ENCODE peak calls at places on chromosomes 13 and 19, in eight cellular contexts. Z, Q, J, H, K, O, W and P are unnamed samples.

GRCh38 chr13:23915308-23915707 is 18.0 kb upstream of the C1QTNF9B start:
- DNase-seq in Z (no peak), Q (no peak), J (no peak), H (no peak), K (no peak), O (no peak), W (no peak), P (no peak)

GRCh38 chr19:39264306-39265290 is 3.6 kb upstream of the IFNL2 start:
- DNase-seq in Z (no peak), Q (peak), J (peak), H (no peak), K (no peak), O (no peak), W (peak), P (no peak)

GRCh38 chr13:101453784-101454201 is 1.3 kb downstream of the ITGBL1 start:
- DNase-seq in Z (peak), Q (no peak), J (no peak), H (no peak), K (no peak), O (no peak), W (no peak), P (no peak)

GRCh38 chr13:111204438-111205177 is 89.5 kb downstream of the ARHGEF7 start:
- DNase-seq in Z (peak), Q (peak), J (no peak), H (no peak), K (peak), O (no peak), W (peak), P (no peak)

GRCh38 chr19:44003461-44004134 is 841 bp downstream of the ZNF230 start:
- DNase-seq in Z (no peak), Q (no peak), J (peak), H (no peak), K (no peak), O (no peak), W (peak), P (peak)

GRCh38 chr13:77918391-77919261 is at the start of gene EDNRB:
- DNase-seq in Z (peak), Q (peak), J (peak), H (no peak), K (no peak), O (no peak), W (peak), P (no peak)

GRCh38 chr19:8252922-8253589 is 43.9 kb downstream of the CERS4 start:
- DNase-seq in Z (peak), Q (peak), J (peak), H (peak), K (peak), O (no peak), W (peak), P (peak)

GRCh38 chr19:32519023-32519422 is 62.0 kb upstream of the PDCD5 start:
- DNase-seq in Z (no peak), Q (no peak), J (no peak), H (no peak), K (no peak), O (no peak), W (no peak), P (no peak)

GRCh38 chr19:31717316-31717715 is 368.1 kb upstream of the TSHZ3 start:
- DNase-seq in Z (no peak), Q (no peak), J (no peak), H (peak), K (no peak), O (no peak), W (peak), P (no peak)

GRCh38 chr19:28705008-28705407 is 507.9 kb downstream of the UQCRFS1 start:
- DNase-seq in Z (peak), Q (no peak), J (peak), H (no peak), K (peak), O (peak), W (peak), P (peak)

GRCh38 chr19:18194554-18195238 is 1.7 kb downstream of the MPV17L2 start:
- DNase-seq in Z (peak), Q (no peak), J (peak), H (no peak), K (no peak), O (no peak), W (peak), P (no peak)

GRCh38 chr13:44331912-44332840 is 41.4 kb upstream of the SERP2 start:
- DNase-seq in Z (peak), Q (peak), J (peak), H (no peak), K (no peak), O (peak), W (peak), P (no peak)

GRCh38 chr13:73715114-73715909 is 418.9 kb downstream of the KLF12 start:
- DNase-seq in Z (no peak), Q (no peak), J (no peak), H (no peak), K (no peak), O (no peak), W (no peak), P (no peak)

GRCh38 chr19:15124572-15125231 is 17.5 kb downstream of the SYDE1 start:
- DNase-seq in Z (peak), Q (no peak), J (no peak), H (no peak), K (no peak), O (no peak), W (no peak), P (peak)

GRCh38 chr13:47549219-47549752 is 451.8 kb downstream of the SUCLA2 start:
- DNase-seq in Z (no peak), Q (no peak), J (no peak), H (no peak), K (no peak), O (no peak), W (no peak), P (no peak)

GRCh38 chr19:20247016-20247683 is 80.1 kb downstream of the ZNF486 start:
- DNase-seq in Z (peak), Q (peak), J (peak), H (no peak), K (no peak), O (no peak), W (peak), P (no peak)

GRCh38 chr13:79451500-79451962 is 29.4 kb upstream of the NDFIP2 start:
- DNase-seq in Z (no peak), Q (peak), J (no peak), H (no peak), K (peak), O (peak), W (peak), P (no peak)

GRCh38 chr13:46039421-46040036 is 13.0 kb downstream of the ZC3H13 start:
- DNase-seq in Z (no peak), Q (no peak), J (no peak), H (no peak), K (no peak), O (no peak), W (peak), P (no peak)

GRCh38 chr19:58228584-58229254 is at the start of gene ZNF544:
- DNase-seq in Z (peak), Q (peak), J (peak), H (peak), K (peak), O (peak), W (peak), P (peak)

GRCh38 chr13:102235689-102236088 is 166.2 kb downstream of the FGF14 start:
- DNase-seq in Z (no peak), Q (no peak), J (no peak), H (no peak), K (no peak), O (no peak), W (no peak), P (no peak)

GRCh38 chr13:20024706-20025105 is 66.2 kb downstream of the ZMYM2 start:
- DNase-seq in Z (no peak), Q (no peak), J (no peak), H (no peak), K (no peak), O (no peak), W (no peak), P (no peak)

GRCh38 chr13:77860621-77861020 is 58.0 kb downstream of the EDNRB start:
- DNase-seq in Z (no peak), Q (no peak), J (no peak), H (no peak), K (no peak), O (no peak), W (peak), P (no peak)

GRCh38 chr13:51262501-51263211 is 40.5 kb downstream of the FAM124A start:
- DNase-seq in Z (no peak), Q (no peak), J (peak), H (no peak), K (no peak), O (no peak), W (no peak), P (no peak)

GRCh38 chr13:23796546-23796945 is 92.7 kb downstream of the MIPEP start:
- DNase-seq in Z (no peak), Q (no peak), J (no peak), H (no peak), K (no peak), O (no peak), W (peak), P (no peak)

GRCh38 chr19:16938211-16938610 is 49.4 kb downstream of the F2RL3 start:
- DNase-seq in Z (no peak), Q (no peak), J (no peak), H (no peak), K (no peak), O (no peak), W (no peak), P (no peak)

GRCh38 chr13:96229356-96229755 is 139.4 kb downstream of the HS6ST3 start:
- DNase-seq in Z (no peak), Q (no peak), J (peak), H (no peak), K (no peak), O (no peak), W (no peak), P (no peak)

GRCh38 chr19:18379803-18380747 is 5.9 kb upstream of the GDF15 start:
- DNase-seq in Z (peak), Q (no peak), J (no peak), H (no peak), K (no peak), O (no peak), W (peak), P (peak)

GRCh38 chr13:49319555-49320350 is 72.0 kb downstream of the CDADC1 start:
- DNase-seq in Z (no peak), Q (no peak), J (no peak), H (no peak), K (peak), O (no peak), W (peak), P (no peak)

GRCh38 chr19:658916-659839 is 3.8 kb downstream of the RNF126 start:
- DNase-seq in Z (no peak), Q (peak), J (no peak), H (no peak), K (no peak), O (no peak), W (peak), P (no peak)

GRCh38 chr13:45885194-45885593 is 33.6 kb upstream of the SIAH3 start:
- DNase-seq in Z (no peak), Q (no peak), J (peak), H (no peak), K (no peak), O (no peak), W (no peak), P (no peak)

GRCh38 chr13:91032104-91032503 is 315.4 kb upstream of the MIR17HG start:
- DNase-seq in Z (no peak), Q (no peak), J (no peak), H (no peak), K (no peak), O (no peak), W (no peak), P (no peak)

GRCh38 chr19:58021541-58022282 is 12.1 kb upstream of the ZSCAN1 start:
- DNase-seq in Z (peak), Q (no peak), J (peak), H (no peak), K (peak), O (no peak), W (peak), P (no peak)

GRCh38 chr19:49564616-49565045 is 15.7 kb downstream of the NOSIP start:
- DNase-seq in Z (no peak), Q (no peak), J (no peak), H (no peak), K (no peak), O (no peak), W (no peak), P (no peak)

GRCh38 chr19:51421229-51422052 is 4.0 kb upstream of the SIGLEC10 start:
- DNase-seq in Z (no peak), Q (no peak), J (no peak), H (no peak), K (no peak), O (no peak), W (no peak), P (no peak)

GRCh38 chr13:26759907-26760834 is at the start of gene GPR12:
- DNase-seq in Z (no peak), Q (no peak), J (peak), H (no peak), K (no peak), O (no peak), W (peak), P (no peak)

GRCh38 chr19:1251503-1252220 is 3.3 kb downstream of the MIDN start:
- DNase-seq in Z (peak), Q (no peak), J (no peak), H (no peak), K (no peak), O (no peak), W (no peak), P (no peak)

GRCh38 chr19:43470288-43470687 is 4.9 kb upstream of the LYPD3 start:
- DNase-seq in Z (no peak), Q (no peak), J (no peak), H (no peak), K (no peak), O (no peak), W (peak), P (no peak)

GRCh38 chr13:110830800-110831371 is 84.0 kb downstream of the ANKRD10 start:
- DNase-seq in Z (no peak), Q (no peak), J (no peak), H (no peak), K (no peak), O (no peak), W (no peak), P (no peak)

GRCh38 chr13:64154514-64154913 is 2738.9 kb upstream of the PCDH20 start:
- DNase-seq in Z (no peak), Q (no peak), J (no peak), H (no peak), K (peak), O (no peak), W (peak), P (no peak)
- TF ChIP-seq CTCF in Z (no peak), Q (no peak), J (peak), H (peak), K (peak), O (peak), W (peak), P (no peak)

GRCh38 chr19:29966594-29967249 is 24.7 kb downstream of the URI1 start:
- DNase-seq in Z (no peak), Q (no peak), J (peak), H (no peak), K (no peak), O (no peak), W (peak), P (no peak)
- TF ChIP-seq CTCF in Z (no peak), Q (peak), J (peak), H (peak), K (peak), O (peak), W (peak), P (no peak)

GRCh38 chr13:40626566-40626965 is 39.9 kb downstream of the FOXO1 start:
- DNase-seq in Z (no peak), Q (no peak), J (no peak), H (no peak), K (no peak), O (no peak), W (no peak), P (no peak)

GRCh38 chr13:40631605-40632004 is 34.8 kb downstream of the FOXO1 start:
- DNase-seq in Z (no peak), Q (no peak), J (no peak), H (no peak), K (no peak), O (no peak), W (no peak), P (no peak)

GRCh38 chr13:40632915-40633314 is 33.5 kb downstream of the FOXO1 start:
- DNase-seq in Z (no peak), Q (no peak), J (no peak), H (no peak), K (no peak), O (no peak), W (no peak), P (no peak)

GRCh38 chr13:40626977-40627376 is 39.5 kb downstream of the FOXO1 start:
- DNase-seq in Z (no peak), Q (no peak), J (no peak), H (no peak), K (no peak), O (no peak), W (no peak), P (no peak)

GRCh38 chr13:40629678-40630384 is 36.6 kb downstream of the FOXO1 start:
- DNase-seq in Z (no peak), Q (no peak), J (no peak), H (no peak), K (no peak), O (no peak), W (no peak), P (no peak)
- TF ChIP-seq CTCF in Z (no peak), Q (no peak), J (no peak), H (no peak), K (no peak), O (no peak), W (no peak), P (no peak)

GRCh38 chr13:98869408-98870090 is 108.3 kb downstream of the DOCK9 start:
- DNase-seq in Z (peak), Q (no peak), J (no peak), H (no peak), K (no peak), O (no peak), W (no peak), P (no peak)
- TF ChIP-seq CTCF in Z (no peak), Q (peak), J (no peak), H (peak), K (peak), O (no peak), W (peak), P (no peak)

GRCh38 chr13:108178105-108178504 is 37.2 kb downstream of the LIG4 start:
- DNase-seq in Z (no peak), Q (no peak), J (no peak), H (no peak), K (no peak), O (no peak), W (no peak), P (no peak)

GRCh38 chr13:108182652-108183051 is 32.7 kb downstream of the LIG4 start:
- DNase-seq in Z (no peak), Q (no peak), J (no peak), H (no peak), K (no peak), O (no peak), W (no peak), P (no peak)

DNA sequence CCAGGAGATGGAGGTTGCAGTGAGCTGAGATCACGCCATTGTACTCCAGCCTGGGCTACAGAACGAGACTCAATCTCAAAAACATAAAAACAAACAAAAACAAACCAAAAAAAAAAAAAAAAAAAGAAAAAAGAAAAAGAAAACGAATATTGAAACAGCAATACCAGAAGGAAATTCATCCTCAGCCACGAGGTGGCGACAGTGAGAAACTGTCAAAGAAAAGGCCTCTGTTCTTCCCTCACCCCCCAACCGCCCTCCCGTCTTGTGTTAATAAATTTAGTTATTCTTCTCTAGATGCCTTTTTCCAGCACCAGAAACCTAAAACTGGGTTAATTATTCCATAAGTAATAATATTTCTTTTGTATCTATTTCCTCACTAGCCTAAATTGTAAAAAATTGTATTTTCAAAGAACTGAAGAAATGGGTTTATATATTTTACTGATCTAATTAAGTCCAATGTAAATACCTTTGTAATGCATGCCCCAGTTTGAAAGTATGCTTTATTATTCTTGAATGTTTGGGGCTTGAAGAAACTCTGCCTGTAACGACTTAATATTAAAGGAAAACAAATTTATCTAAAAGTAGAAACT is 38.6 kb downstream of the LIG4 start:
- DNase-seq in Z (peak), Q (no peak), J (peak), H (no peak), K (no peak), O (no peak), W (no peak), P (peak)
- TF ChIP-seq CTCF in Z (no peak), Q (peak), J (peak), H (peak), K (peak), O (no peak), W (peak), P (no peak)

GRCh38 chr19:38004100-38004504 is 97.1 kb downstream of the SIPA1L3 start:
- DNase-seq in Z (no peak), Q (no peak), J (no peak), H (no peak), K (no peak), O (no peak), W (peak), P (no peak)

GRCh38 chr19:38003427-38004099 is 96.6 kb downstream of the SIPA1L3 start:
- DNase-seq in Z (peak), Q (peak), J (peak), H (peak), K (no peak), O (peak), W (peak), P (peak)

GRCh38 chr19:38006361-38007045 is 99.5 kb downstream of the SIPA1L3 start:
- DNase-seq in Z (no peak), Q (no peak), J (no peak), H (no peak), K (no peak), O (no peak), W (no peak), P (no peak)

GRCh38 chr19:38004505-38005223 is 97.7 kb downstream of the SIPA1L3 start:
- DNase-seq in Z (peak), Q (peak), J (peak), H (peak), K (peak), O (peak), W (peak), P (peak)

DNA sequence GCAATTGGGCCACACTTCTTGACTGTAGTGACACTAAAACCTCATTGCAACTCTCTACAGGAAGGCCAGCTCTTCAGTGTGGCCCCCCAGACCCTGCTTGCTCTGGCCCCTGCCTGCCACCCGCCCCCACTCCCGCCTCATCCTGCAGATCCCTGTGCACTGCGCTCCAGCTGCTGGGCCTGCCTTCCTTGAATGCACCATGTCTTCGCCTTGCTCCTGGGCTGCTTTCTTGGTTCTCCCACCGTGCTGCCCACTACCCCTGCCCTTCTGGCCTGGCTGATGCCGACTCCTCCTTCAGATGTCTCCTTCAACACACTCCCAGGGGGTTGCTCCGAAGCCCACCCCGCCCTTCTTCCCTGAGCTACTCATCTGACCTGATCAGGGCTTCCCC is 98.2 kb downstream of the SIPA1L3 start:
- DNase-seq in Z (no peak), Q (no peak), J (no peak), H (no peak), K (no peak), O (no peak), W (no peak), P (no peak)
- TF ChIP-seq CTCF in Z (no peak), Q (no peak), J (no peak), H (no peak), K (no peak), O (no peak), W (no peak), P (no peak)